ENCODE peak calls at places on chromosomes 1 and 21, in six cellular contexts. M is colonic mucosa; N is DND-41; G is tibial artery; V is CD8-positive, alpha-beta T cell; O is left ventricle myocardium inferior. T is an unnamed sample.
A peak's percentile ranks its signal among the peaks of the same experiment; 100 is the strongest.

GRCh38 chr1:228109962-228110488 is 926 bp upstream of the MRPL55 start:
- DNase-seq in M (no peak), V (no peak), N (no peak), O (no peak), G (no peak), T (no peak)

GRCh38 chr21:34669149-34669879 is 520 bp downstream of the CLIC6 start:
- DNase-seq in G (no peak), O (no peak), V (peak; percentile 15), N (no peak), M (no peak), T (no peak)

GRCh38 chr1:201214461-201214860 is 23.8 kb downstream of the IGFN1 start:
- DNase-seq in M (no peak), V (no peak), G (peak; percentile 25), O (no peak), N (no peak), T (peak; percentile 33)

GRCh38 chr1:62241357-62242131 is 46.9 kb downstream of the L1TD1 start:
- DNase-seq in O (peak; percentile 32), V (no peak), M (no peak), N (no peak), G (no peak), T (no peak)

GRCh38 chr1:36306210-36306901 is at the start of gene SH3D21:
- DNase-seq in O (peak; percentile 59), V (peak; percentile 52), G (peak; percentile 74), M (peak; percentile 80), N (peak; percentile 15), T (no peak)

GRCh38 chr1:203480525-203481084 is 5.0 kb downstream of the PRELP start:
- DNase-seq in V (peak; percentile 51), G (peak; percentile 84), N (peak; percentile 17), M (peak; percentile 84), O (peak; percentile 55), T (no peak)

GRCh38 chr1:52323731-52324130 is 42.3 kb downstream of the CC2D1B start:
- DNase-seq in V (no peak), O (no peak), N (no peak), M (no peak), G (no peak), T (no peak)

GRCh38 chr1:75616436-75617433 is 5.8 kb upstream of the SLC44A5 start:
- DNase-seq in G (no peak), O (no peak), M (no peak), V (no peak), N (no peak), T (no peak)

GRCh38 chr1:226092955-226093354 is 30.4 kb downstream of the H3-3A start:
- DNase-seq in O (no peak), N (no peak), G (no peak), V (no peak), M (no peak), T (no peak)

GRCh38 chr1:76726251-76726650 is 141.0 kb upstream of the ST6GALNAC5 start:
- DNase-seq in M (peak; percentile 19), N (no peak), G (no peak), V (no peak), O (no peak), T (no peak)

GRCh38 chr1:58456470-58456869 is 90.1 kb downstream of the OMA1 start:
- DNase-seq in O (no peak), M (no peak), N (no peak), G (no peak), V (no peak), T (no peak)

GRCh38 chr21:36656138-36656537 is 42.8 kb upstream of the SIM2 start:
- DNase-seq in G (no peak), M (no peak), V (no peak), O (no peak), N (no peak), T (no peak)

GRCh38 chr1:41868241-41868953 is 50.3 kb downstream of the HIVEP3 start:
- DNase-seq in M (no peak), O (no peak), V (no peak), N (peak; percentile 83), G (no peak), T (no peak)

DNA sequence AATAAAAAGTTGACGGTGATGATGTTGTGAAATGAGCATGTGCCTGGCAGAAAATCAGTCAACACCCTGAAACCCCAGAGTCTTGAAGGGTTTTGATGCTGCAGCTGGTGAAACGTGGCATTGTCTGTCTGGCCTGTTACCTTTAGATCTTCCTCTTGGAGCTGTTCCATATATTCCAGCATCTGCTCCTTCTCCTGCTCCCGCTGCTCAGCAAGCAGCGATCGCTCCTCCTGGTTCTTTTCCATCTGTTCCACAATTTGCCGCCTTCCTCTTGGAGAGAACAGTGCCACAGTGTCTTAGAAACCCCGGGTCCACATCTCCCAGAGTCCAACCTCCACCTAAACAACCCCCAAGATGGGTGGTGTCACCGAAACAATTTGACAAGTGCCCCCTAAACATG is 15.7 kb downstream of the CFAP45 start:
- DNase-seq in V (no peak), M (no peak), N (no peak), G (no peak), O (no peak), T (no peak)
- H3K9me3 ChIP-seq in V (no peaks in the 10 kb centered on the region), M (no peaks in the 10 kb centered on the region), N (no peaks in the 10 kb centered on the region), G (no peaks in the 10 kb centered on the region), O (no peaks in the 10 kb centered on the region), T (no peaks in the 10 kb centered on the region)

GRCh38 chr1:116075981-116076380 is 35.2 kb upstream of the MAB21L3 start:
- DNase-seq in N (no peak), G (no peak), V (no peak), M (no peak), O (no peak), T (no peak)
- H3K27ac ChIP-seq in N (no peak overlapping the region), G (no peak overlapping the region), V (no peak overlapping the region), M (no peak overlapping the region), O (no peak overlapping the region), T (no peak overlapping the region)

DNA sequence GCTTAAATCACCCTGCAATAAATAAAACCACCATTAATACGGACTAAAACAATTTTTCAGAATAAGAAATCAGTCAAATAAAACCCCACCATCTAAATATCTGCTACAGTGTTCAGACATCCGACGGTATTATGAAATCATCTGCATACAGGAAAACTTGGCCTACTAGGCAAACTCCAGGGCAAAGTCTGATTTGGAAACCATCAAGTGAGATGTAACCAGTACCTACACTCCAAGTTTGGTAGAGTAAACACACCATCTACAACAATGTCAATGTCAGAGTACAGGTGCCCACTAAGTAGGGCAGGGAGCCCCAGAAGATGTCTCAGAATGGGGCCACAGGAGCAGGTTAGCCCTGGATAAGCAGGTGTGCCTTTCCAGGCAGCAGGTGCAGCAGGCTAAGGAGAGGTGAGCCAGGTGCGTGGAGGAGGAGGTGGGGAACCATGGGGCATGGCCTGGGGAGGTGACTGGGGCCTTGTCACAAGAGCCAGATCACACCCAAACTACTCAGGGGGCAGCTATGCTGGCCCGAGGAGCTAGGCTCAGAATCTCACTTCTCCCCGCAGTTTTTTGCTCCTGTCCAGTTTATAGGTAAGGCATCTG is 59.6 kb downstream of the CAPZB start:
- DNase-seq in N (no peak), G (no peak), M (peak; percentile 55), V (no peak), O (no peak), T (no peak)
- H3K4me1 ChIP-seq in N (no peaks in the 10 kb centered on the region), G (peaks cover 91% of the 10 kb centered on the region), M (peaks cover 38% of the 10 kb centered on the region), V (peaks cover 83% of the 10 kb centered on the region), O (peaks cover 100% of the 10 kb centered on the region), T (peaks cover 1% of the 10 kb centered on the region)

GRCh38 chr1:224282140-224282539 is 47.8 kb downstream of the NVL start:
- DNase-seq in O (no peak), V (no peak), G (no peak), M (no peak), N (no peak), T (no peak)
- H3K9me3 ChIP-seq in O (no peaks in the 10 kb centered on the region), V (no peaks in the 10 kb centered on the region), G (no peaks in the 10 kb centered on the region), M (no peaks in the 10 kb centered on the region), N (no peaks in the 10 kb centered on the region), T (no peaks in the 10 kb centered on the region)

GRCh38 chr1:99533909-99534907 is 111.7 kb upstream of the PALMD start:
- DNase-seq in V (no peak), O (no peak), N (no peak), G (no peak), M (no peak), T (no peak)
- H3K27ac ChIP-seq in V (no peak overlapping the region), O (peak overlapping the region; percentile 79), N (no peak overlapping the region), G (no peak overlapping the region), M (no peak overlapping the region), T (no peak overlapping the region)

GRCh38 chr1:206792939-206793607 is 20.8 kb upstream of the IL10 start:
- DNase-seq in V (no peak), O (no peak), N (no peak), G (no peak), M (no peak), T (no peak)
- H3K4me1 ChIP-seq in V (peaks cover 42% of the 10 kb centered on the region), O (no peaks in the 10 kb centered on the region), N (peaks cover 20% of the 10 kb centered on the region), G (no peaks in the 10 kb centered on the region), M (no peaks in the 10 kb centered on the region), T (peaks cover 1% of the 10 kb centered on the region)

T was measured in iPS DF 6.9.